ENCODE peak calls at places on chromosomes 16 and 17, in seven cellular contexts. T, L, U, N, X, G and M are unnamed samples.

GRCh38 chr17:50914510-50914849 is 48.3 kb upstream of the TOB1 start:
- DNase-seq in X (no peak), L (no peak), G (no peak), N (no peak), T (no peak), U (no peak), M (no peak)

GRCh38 chr16:28130099-28131088 is 66.9 kb upstream of the GSG1L start:
- DNase-seq in T (no peak), N (no peak), U (no peak), X (no peak), G (no peak), L (no peak), M (no peak)

GRCh38 chr16:30367349-30368009 is 2.8 kb downstream of the TBC1D10B start:
- DNase-seq in X (no peak), T (no peak), U (no peak), N (no peak), L (no peak), G (no peak), M (no peak)

GRCh38 chr17:80981062-80981902 is 10.4 kb upstream of the CHMP6 start:
- DNase-seq in X (peak), G (no peak), U (peak), N (peak), T (peak), L (peak), M (no peak)

GRCh38 chr17:60557805-60558204 is 31.8 kb upstream of the APPBP2 start:
- DNase-seq in G (no peak), T (no peak), U (no peak), N (no peak), X (no peak), L (no peak), M (peak)

GRCh38 chr17:8846768-8847211 is 20.7 kb downstream of the PIK3R6 start:
- DNase-seq in T (peak), X (no peak), N (peak), U (no peak), G (no peak), L (no peak), M (peak)

GRCh38 chr16:80198995-80199299 is 341.8 kb upstream of the DYNLRB2 start:
- DNase-seq in N (no peak), T (no peak), U (no peak), L (no peak), X (no peak), G (no peak), M (no peak)

GRCh38 chr17:3754458-3755334 is 31.0 kb downstream of the HASPIN start:
- DNase-seq in T (peak), L (peak), G (no peak), U (peak), N (peak), X (peak), M (no peak)

GRCh38 chr17:66567234-66568170 is 265.1 kb downstream of the PRKCA start:
- DNase-seq in L (peak), T (peak), G (peak), N (peak), X (peak), U (peak), M (peak)

GRCh38 chr17:64074704-64075484 is 54.5 kb upstream of the ICAM2 start:
- DNase-seq in L (no peak), T (no peak), N (no peak), G (no peak), U (no peak), X (no peak), M (peak)

GRCh38 chr16:86509759-86510464 is 415 bp upstream of the FOXF1 start:
- DNase-seq in G (no peak), U (peak), N (no peak), T (no peak), X (no peak), L (no peak), M (no peak)

GRCh38 chr17:58304735-58305486 is 23.7 kb downstream of the TSPOAP1 start:
- DNase-seq in T (peak), U (peak), X (no peak), G (no peak), L (peak), N (no peak), M (no peak)

GRCh38 chr16:70768205-70768580 is 32.8 kb downstream of the VAC14 start:
- DNase-seq in X (no peak), U (no peak), L (no peak), T (no peak), G (no peak), N (no peak), M (no peak)

GRCh38 chr17:14575349-14575966 is 274.6 kb downstream of the HS3ST3B1 start:
- DNase-seq in T (no peak), G (no peak), U (no peak), L (no peak), X (no peak), N (no peak), M (peak)

GRCh38 chr16:1048442-1049112 is 24.0 kb upstream of the SSTR5 start:
- DNase-seq in U (peak), G (no peak), L (peak), X (no peak), N (peak), T (peak), M (peak)

GRCh38 chr17:11991461-11991860 is 5.8 kb downstream of the ZNF18 start:
- DNase-seq in T (no peak), U (no peak), G (no peak), L (no peak), X (no peak), N (no peak), M (no peak)

GRCh38 chr17:63694974-63695773 is 4.8 kb downstream of the LIMD2 start:
- DNase-seq in U (no peak), L (no peak), N (no peak), T (no peak), X (no peak), G (no peak), M (no peak)

GRCh38 chr16:47644166-47644565 is 183.0 kb downstream of the PHKB start:
- DNase-seq in X (no peak), G (no peak), N (no peak), L (no peak), U (no peak), T (no peak), M (no peak)

GRCh38 chr16:7364054-7364407 is 31.4 kb downstream of the RBFOX1 start:
- DNase-seq in T (peak), U (no peak), N (no peak), G (no peak), X (no peak), L (no peak), M (no peak)

GRCh38 chr16:87326151-87326571 is 9.0 kb upstream of the C16orf95 start:
- DNase-seq in U (no peak), X (no peak), T (no peak), G (no peak), N (no peak), L (no peak), M (no peak)

GRCh38 chr17:5770556-5771270 is 186.4 kb upstream of the NLRP1 start:
- DNase-seq in X (no peak), U (peak), G (no peak), N (no peak), L (no peak), T (no peak), M (no peak)

GRCh38 chr16:79069634-79070033 is 530.9 kb downstream of the MAF start:
- DNase-seq in N (no peak), U (no peak), T (no peak), G (no peak), X (no peak), L (no peak), M (no peak)

GRCh38 chr17:61312406-61313295 is 87.0 kb upstream of the TBX2 start:
- DNase-seq in L (no peak), T (no peak), G (no peak), X (no peak), N (no peak), U (no peak), M (no peak)

GRCh38 chr16:66605177-66605999 is 884 bp downstream of the CMTM3 start:
- DNase-seq in L (no peak), T (peak), X (no peak), G (no peak), N (peak), U (peak), M (peak)

GRCh38 chr17:68592667-68593330 is 8.4 kb downstream of the FAM20A start:
- DNase-seq in N (no peak), L (no peak), U (no peak), T (no peak), X (no peak), G (no peak), M (no peak)

GRCh38 chr16:935684-936083 is 35.1 kb downstream of the LMF1 start:
- DNase-seq in G (no peak), L (no peak), U (no peak), N (no peak), T (no peak), X (no peak), M (no peak)

DNA sequence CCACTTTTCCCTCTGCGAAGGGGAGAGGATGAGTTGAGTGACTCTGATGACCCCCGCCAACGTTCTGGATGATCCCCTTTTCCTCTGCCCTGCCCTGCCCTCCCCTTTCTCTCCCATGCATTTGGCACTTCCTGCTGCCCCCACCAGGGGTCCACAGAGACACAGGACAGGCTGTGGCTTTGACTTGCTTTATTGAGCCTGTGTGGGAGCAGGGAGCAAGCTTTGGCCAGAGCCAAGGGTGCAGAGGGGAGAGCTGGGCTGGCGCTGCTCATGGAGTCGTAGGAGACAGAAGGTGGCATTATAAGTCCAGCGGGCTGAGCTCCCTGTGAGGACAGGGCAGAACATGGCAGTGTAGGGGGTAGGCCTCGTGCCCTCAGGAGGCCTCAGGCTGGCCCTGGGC is 1.6 kb downstream of the PPY start:
- DNase-seq in U (peak), L (no peak), N (peak), X (no peak), T (peak), G (no peak), M (peak)
- TF ChIP-seq TAF1 in U (no peak), L (no peak), N (no peak), X (no peak), T (no peak), G (no peak), M (no peak)

DNA sequence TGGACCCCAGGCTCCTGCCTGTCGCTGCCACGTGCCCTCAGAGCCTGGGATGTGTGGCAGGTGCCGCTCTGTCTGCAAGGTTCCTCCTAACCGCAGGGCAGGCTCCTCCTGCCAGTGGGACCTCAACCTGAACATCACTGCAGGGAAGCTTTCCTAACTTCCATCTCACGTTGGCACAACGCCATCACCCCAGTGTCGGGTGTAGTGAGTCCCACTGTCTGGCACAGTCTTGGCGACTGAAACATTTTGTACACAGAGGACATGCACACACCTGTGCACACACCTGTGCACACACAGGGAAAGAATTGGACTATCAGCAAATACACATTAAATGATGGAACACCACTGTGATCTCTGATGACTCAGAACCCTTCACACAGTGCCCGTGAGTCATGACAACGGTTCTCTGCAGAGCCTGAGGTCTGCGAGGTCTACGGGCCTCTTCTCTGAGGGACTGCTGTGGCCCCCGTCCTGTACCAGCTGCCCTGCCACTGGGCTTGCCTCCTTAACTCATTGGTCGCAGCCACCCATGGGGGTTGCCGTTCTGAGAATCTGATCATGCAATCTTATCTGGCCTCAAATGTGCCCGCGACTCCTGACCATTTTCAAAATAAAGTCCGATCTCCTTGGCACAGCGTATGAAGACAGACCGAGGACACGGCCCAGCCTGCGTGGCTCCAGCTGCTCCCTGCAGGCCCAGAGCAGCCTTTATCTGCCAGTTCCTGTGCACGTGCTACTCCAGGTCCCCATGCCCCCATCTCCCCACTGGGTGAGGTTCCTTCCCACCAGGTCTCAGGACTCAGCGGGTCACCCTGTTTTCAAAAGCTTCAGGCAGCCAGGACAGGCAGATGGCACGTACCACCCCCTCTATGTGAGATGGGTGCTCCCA is 7.6 kb downstream of the CCDC57 start:
- DNase-seq in N (no peak), X (no peak), G (no peak), L (no peak), U (no peak), T (peak), M (no peak)
- TF ChIP-seq TAF1 in N (no peak), X (no peak), G (no peak), L (no peak), U (no peak), T (no peak), M (no peak)

GRCh38 chr17:74842599-74843351 is 16.9 kb downstream of the GRIN2C start:
- DNase-seq in G (no peak), N (peak), U (peak), X (no peak), L (peak), T (peak), M (peak)

GRCh38 chr17:74840500-74840899 is 19.2 kb downstream of the GRIN2C start:
- DNase-seq in G (no peak), T (no peak), U (no peak), L (no peak), N (no peak), X (no peak), M (no peak)

GRCh38 chr17:74842146-74842598 is 17.5 kb downstream of the GRIN2C start:
- DNase-seq in T (peak), G (no peak), L (no peak), X (no peak), N (no peak), U (no peak), M (no peak)

GRCh38 chr17:74839955-74840354 is 19.7 kb downstream of the GRIN2C start:
- DNase-seq in X (no peak), L (no peak), G (no peak), N (no peak), T (no peak), U (no peak), M (no peak)

GRCh38 chr17:74840989-74841666 is 18.6 kb downstream of the GRIN2C start:
- DNase-seq in G (no peak), X (no peak), U (no peak), L (no peak), N (peak), T (no peak), M (peak)
- TF ChIP-seq TAF1 in G (no peak), X (no peak), U (no peak), L (no peak), N (no peak), T (no peak), M (no peak)

DNA sequence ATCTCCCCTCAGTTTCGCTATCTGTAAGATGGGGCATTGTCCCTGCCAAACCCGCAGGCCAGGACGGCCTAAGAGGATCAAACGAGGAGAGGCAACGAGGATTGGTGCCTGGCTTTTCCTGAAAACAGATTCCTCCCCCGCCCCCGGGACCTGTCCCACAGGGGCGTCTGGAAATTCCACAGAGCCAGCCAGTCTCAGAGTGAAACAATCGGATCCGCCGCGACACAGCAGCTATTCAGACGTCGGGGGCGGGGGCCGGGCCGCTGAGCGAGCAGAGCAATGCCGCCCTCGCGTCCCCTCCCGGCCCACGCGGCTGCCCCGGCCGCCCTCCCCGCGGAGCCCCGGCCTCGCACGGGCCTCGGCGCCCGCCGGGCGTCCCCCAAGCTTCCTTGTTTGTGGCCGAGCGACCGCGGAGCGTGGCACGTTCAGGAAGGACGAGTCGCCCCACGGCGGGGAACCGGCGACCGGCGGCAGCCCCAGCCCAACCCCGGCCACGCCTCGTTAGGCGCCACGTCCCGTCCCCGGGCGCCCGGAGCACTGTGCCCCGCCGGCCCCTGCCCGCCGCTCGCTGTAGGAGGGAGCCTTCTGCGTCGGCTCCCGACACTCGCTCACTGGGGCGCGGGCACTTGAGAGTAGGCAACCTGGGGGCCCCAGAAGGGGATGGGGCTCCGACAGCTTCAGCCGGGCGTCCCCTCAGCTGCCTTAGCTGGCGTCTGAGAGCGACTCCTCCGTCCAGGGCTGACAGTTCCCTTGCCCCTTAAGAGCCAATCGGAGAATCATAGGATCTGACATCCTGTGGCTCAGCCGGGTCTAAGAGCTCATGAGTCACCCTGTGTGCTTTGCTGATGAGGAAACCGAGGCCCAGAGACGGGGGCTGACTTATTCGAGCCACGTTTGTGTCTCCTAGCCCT is 29.7 kb upstream of the PHOSPHO1 start:
- DNase-seq in G (no peak), L (peak), U (peak), T (peak), X (peak), N (peak), M (peak)
- TF ChIP-seq TAF1 in G (no peak), L (no peak), U (no peak), T (no peak), X (no peak), N (no peak), M (no peak)

GRCh38 chr16:10745856-10746255 is 2.2 kb downstream of the NUBP1 start:
- DNase-seq in U (no peak), L (no peak), G (no peak), X (no peak), T (no peak), N (no peak), M (no peak)

GRCh38 chr16:10751291-10751697 is 7.7 kb downstream of the NUBP1 start:
- DNase-seq in L (no peak), U (no peak), T (peak), X (no peak), N (no peak), G (no peak), M (peak)

GRCh38 chr16:10750793-10751192 is 7.2 kb downstream of the NUBP1 start:
- DNase-seq in T (peak), U (no peak), L (no peak), G (no peak), N (no peak), X (no peak), M (no peak)

GRCh38 chr16:10752843-10753523 is 9.3 kb downstream of the NUBP1 start:
- DNase-seq in N (no peak), G (peak), X (no peak), L (no peak), T (no peak), U (no peak), M (no peak)

GRCh38 chr16:10749680-10750035 is 6.0 kb downstream of the NUBP1 start:
- DNase-seq in L (no peak), X (no peak), N (no peak), U (no peak), G (no peak), T (no peak), M (no peak)
- TF ChIP-seq TAF1 in L (no peak), X (no peak), N (no peak), U (no peak), G (no peak), T (no peak), M (no peak)

GRCh38 chr16:57516176-57516725 is 20.1 kb downstream of the CCDC102A start:
- DNase-seq in N (no peak), X (no peak), T (no peak), G (no peak), L (no peak), U (no peak), M (no peak)

GRCh38 chr16:57512296-57513001 is 23.9 kb downstream of the CCDC102A start:
- DNase-seq in G (no peak), N (no peak), T (peak), X (no peak), L (no peak), U (no peak), M (no peak)

GRCh38 chr16:57514891-57515600 is 21.3 kb downstream of the CCDC102A start:
- DNase-seq in N (no peak), G (no peak), U (no peak), L (no peak), T (peak), X (no peak), M (no peak)

GRCh38 chr16:57514371-57514770 is 22.0 kb downstream of the CCDC102A start:
- DNase-seq in U (no peak), L (no peak), T (no peak), X (no peak), G (no peak), N (no peak), M (no peak)

GRCh38 chr16:57513371-57514102 is 22.8 kb downstream of the CCDC102A start:
- DNase-seq in G (no peak), L (no peak), X (no peak), N (no peak), U (no peak), T (peak), M (no peak)
- TF ChIP-seq TAF1 in G (no peak), L (no peak), X (no peak), N (no peak), U (no peak), T (no peak), M (no peak)

GRCh38 chr17:18205861-18206260 is 19.6 kb upstream of the LLGL1 start:
- DNase-seq in U (no peak), N (no peak), X (no peak), T (no peak), G (no peak), L (no peak), M (no peak)

GRCh38 chr17:18201108-18201507 is 17.5 kb downstream of the ALKBH5 start:
- DNase-seq in U (no peak), G (no peak), N (no peak), L (no peak), X (no peak), T (no peak), M (no peak)

GRCh38 chr17:18198530-18198929 is 14.9 kb downstream of the ALKBH5 start:
- DNase-seq in L (no peak), G (no peak), X (no peak), U (no peak), T (no peak), N (no peak), M (no peak)

GRCh38 chr17:18206962-18207361 is 18.5 kb upstream of the LLGL1 start:
- DNase-seq in G (no peak), X (no peak), N (no peak), T (no peak), L (no peak), U (no peak), M (no peak)

DNA sequence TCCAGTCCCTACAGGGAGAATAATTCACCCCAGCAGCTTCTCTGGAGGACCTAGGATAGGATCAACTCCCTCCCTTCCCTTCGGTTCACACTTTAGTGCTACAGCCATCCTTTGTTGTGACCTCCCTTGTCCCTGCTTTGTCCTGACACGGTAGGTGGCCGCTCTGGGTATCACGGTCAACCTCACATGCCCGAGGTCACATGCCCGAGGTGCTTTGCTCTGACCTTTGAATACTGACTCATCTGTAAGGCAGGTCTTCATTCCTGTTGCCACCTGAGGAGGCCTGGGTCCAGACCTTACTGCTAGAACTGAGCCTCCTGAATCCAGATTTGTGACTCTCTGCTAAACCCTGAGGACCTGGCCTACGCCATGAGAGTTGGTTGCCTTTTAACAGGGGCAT is 19.7 kb downstream of the ALKBH5 start:
- DNase-seq in N (no peak), G (no peak), U (no peak), T (no peak), L (no peak), X (no peak), M (peak)
- TF ChIP-seq TAF1 in N (no peak), G (no peak), U (no peak), T (no peak), L (no peak), X (no peak), M (no peak)